ENCODE peak calls at places on chromosomes 13 and 19, in ten cellular contexts. One of them, this sample, is unnamed.

GRCh38 chr19:17420267-17420924 is 549 bp downstream of the MVB12A start:
- DNase-seq in neural crest cell: peak
- DNase-seq in fibroblast of pulmonary artery: no peak
- DNase-seq in lower lobe of right lung: peak
- DNase-seq in HCT116: no peak
- DNase-seq in psoas muscle: peak
- DNase-seq in neural progenitor cell: peak
- DNase-seq in astrocyte: no peak
- DNase-seq in choroid plexus epithelial cell: peak
- DNase-seq in body of pancreas: peak
- DNase-seq in this sample: peak

GRCh38 chr13:23322353-23323336 is 110.9 kb downstream of the SACS start:
- DNase-seq in neural crest cell: no peak
- DNase-seq in fibroblast of pulmonary artery: no peak
- DNase-seq in lower lobe of right lung: no peak
- DNase-seq in HCT116: no peak
- DNase-seq in psoas muscle: no peak
- DNase-seq in neural progenitor cell: no peak
- DNase-seq in astrocyte: no peak
- DNase-seq in choroid plexus epithelial cell: no peak
- DNase-seq in body of pancreas: no peak
- DNase-seq in this sample: no peak

GRCh38 chr13:109383683-109384082 is 402.7 kb downstream of the IRS2 start:
- DNase-seq in neural crest cell: no peak
- DNase-seq in fibroblast of pulmonary artery: peak
- DNase-seq in lower lobe of right lung: no peak
- DNase-seq in HCT116: no peak
- DNase-seq in psoas muscle: no peak
- DNase-seq in neural progenitor cell: no peak
- DNase-seq in astrocyte: peak
- DNase-seq in choroid plexus epithelial cell: peak
- DNase-seq in body of pancreas: no peak
- DNase-seq in this sample: peak

GRCh38 chr13:101829484-101829883 is 377.0 kb downstream of the ITGBL1 start:
- DNase-seq in neural crest cell: no peak
- DNase-seq in fibroblast of pulmonary artery: no peak
- DNase-seq in lower lobe of right lung: no peak
- DNase-seq in HCT116: no peak
- DNase-seq in psoas muscle: no peak
- DNase-seq in neural progenitor cell: no peak
- DNase-seq in astrocyte: no peak
- DNase-seq in choroid plexus epithelial cell: peak
- DNase-seq in body of pancreas: no peak
- DNase-seq in this sample: no peak

GRCh38 chr19:35220315-35220921 is 8.1 kb downstream of the FAM187B start:
- DNase-seq in neural crest cell: no peak
- DNase-seq in fibroblast of pulmonary artery: peak
- DNase-seq in lower lobe of right lung: no peak
- DNase-seq in HCT116: no peak
- DNase-seq in psoas muscle: no peak
- DNase-seq in neural progenitor cell: no peak
- DNase-seq in astrocyte: no peak
- DNase-seq in choroid plexus epithelial cell: no peak
- DNase-seq in body of pancreas: no peak
- DNase-seq in this sample: no peak

GRCh38 chr13:84096221-84096620 is 213.9 kb upstream of the SLITRK1 start:
- DNase-seq in neural crest cell: no peak
- DNase-seq in fibroblast of pulmonary artery: peak
- DNase-seq in lower lobe of right lung: no peak
- DNase-seq in HCT116: no peak
- DNase-seq in psoas muscle: no peak
- DNase-seq in neural progenitor cell: no peak
- DNase-seq in astrocyte: peak
- DNase-seq in choroid plexus epithelial cell: peak
- DNase-seq in body of pancreas: no peak
- DNase-seq in this sample: peak

GRCh38 chr19:33052352-33052972 is 12.2 kb downstream of the RHPN2 start:
- DNase-seq in neural crest cell: no peak
- DNase-seq in fibroblast of pulmonary artery: peak
- DNase-seq in lower lobe of right lung: no peak
- DNase-seq in HCT116: no peak
- DNase-seq in psoas muscle: no peak
- DNase-seq in neural progenitor cell: no peak
- DNase-seq in astrocyte: peak
- DNase-seq in choroid plexus epithelial cell: peak
- DNase-seq in body of pancreas: peak
- DNase-seq in this sample: peak

GRCh38 chr13:111046590-111047141 is 68.4 kb upstream of the ARHGEF7 start:
- DNase-seq in neural crest cell: no peak
- DNase-seq in fibroblast of pulmonary artery: peak
- DNase-seq in lower lobe of right lung: no peak
- DNase-seq in HCT116: no peak
- DNase-seq in psoas muscle: peak
- DNase-seq in neural progenitor cell: no peak
- DNase-seq in astrocyte: no peak
- DNase-seq in choroid plexus epithelial cell: peak
- DNase-seq in body of pancreas: no peak
- DNase-seq in this sample: no peak

GRCh38 chr13:28843594-28843993 is 23.5 kb downstream of the MTUS2 start:
- DNase-seq in neural crest cell: no peak
- DNase-seq in fibroblast of pulmonary artery: no peak
- DNase-seq in lower lobe of right lung: no peak
- DNase-seq in HCT116: no peak
- DNase-seq in psoas muscle: no peak
- DNase-seq in neural progenitor cell: no peak
- DNase-seq in astrocyte: no peak
- DNase-seq in choroid plexus epithelial cell: no peak
- DNase-seq in body of pancreas: no peak
- DNase-seq in this sample: no peak

GRCh38 chr13:109779074-109779473 is 7.3 kb downstream of the IRS2 start:
- DNase-seq in neural crest cell: no peak
- DNase-seq in fibroblast of pulmonary artery: no peak
- DNase-seq in lower lobe of right lung: no peak
- DNase-seq in HCT116: no peak
- DNase-seq in psoas muscle: no peak
- DNase-seq in neural progenitor cell: no peak
- DNase-seq in astrocyte: no peak
- DNase-seq in choroid plexus epithelial cell: no peak
- DNase-seq in body of pancreas: no peak
- DNase-seq in this sample: no peak

GRCh38 chr19:30214651-30215051 is 157.5 kb upstream of the ZNF536 start:
- DNase-seq in neural crest cell: no peak
- DNase-seq in fibroblast of pulmonary artery: no peak
- DNase-seq in lower lobe of right lung: no peak
- DNase-seq in HCT116: no peak
- DNase-seq in psoas muscle: no peak
- DNase-seq in neural progenitor cell: no peak
- DNase-seq in astrocyte: no peak
- DNase-seq in choroid plexus epithelial cell: no peak
- DNase-seq in body of pancreas: no peak
- DNase-seq in this sample: no peak

GRCh38 chr13:45295536-45295935 is 45.4 kb downstream of the TPT1 start:
- DNase-seq in neural crest cell: no peak
- DNase-seq in fibroblast of pulmonary artery: no peak
- DNase-seq in lower lobe of right lung: no peak
- DNase-seq in HCT116: no peak
- DNase-seq in psoas muscle: no peak
- DNase-seq in neural progenitor cell: no peak
- DNase-seq in astrocyte: no peak
- DNase-seq in choroid plexus epithelial cell: peak
- DNase-seq in body of pancreas: peak
- DNase-seq in this sample: no peak

GRCh38 chr13:101739382-101740178 is 287.1 kb downstream of the ITGBL1 start:
- DNase-seq in neural crest cell: no peak
- DNase-seq in fibroblast of pulmonary artery: no peak
- DNase-seq in lower lobe of right lung: no peak
- DNase-seq in HCT116: no peak
- DNase-seq in psoas muscle: no peak
- DNase-seq in neural progenitor cell: no peak
- DNase-seq in astrocyte: no peak
- DNase-seq in choroid plexus epithelial cell: no peak
- DNase-seq in body of pancreas: peak
- DNase-seq in this sample: no peak

GRCh38 chr13:75050419-75051066 is 431.4 kb downstream of the TBC1D4 start:
- DNase-seq in neural crest cell: no peak
- DNase-seq in fibroblast of pulmonary artery: peak
- DNase-seq in lower lobe of right lung: no peak
- DNase-seq in HCT116: no peak
- DNase-seq in psoas muscle: no peak
- DNase-seq in neural progenitor cell: no peak
- DNase-seq in astrocyte: peak
- DNase-seq in choroid plexus epithelial cell: peak
- DNase-seq in body of pancreas: no peak
- DNase-seq in this sample: no peak

GRCh38 chr19:1271528-1272422 is 2.6 kb downstream of the CIRBP start:
- DNase-seq in neural crest cell: no peak
- DNase-seq in fibroblast of pulmonary artery: no peak
- DNase-seq in lower lobe of right lung: peak
- DNase-seq in HCT116: no peak
- DNase-seq in psoas muscle: peak
- DNase-seq in neural progenitor cell: no peak
- DNase-seq in astrocyte: no peak
- DNase-seq in choroid plexus epithelial cell: no peak
- DNase-seq in body of pancreas: no peak
- DNase-seq in this sample: no peak

GRCh38 chr13:81658598-81659370 is 1317.9 kb upstream of the SPRY2 start:
- DNase-seq in neural crest cell: no peak
- DNase-seq in fibroblast of pulmonary artery: no peak
- DNase-seq in lower lobe of right lung: no peak
- DNase-seq in HCT116: no peak
- DNase-seq in psoas muscle: no peak
- DNase-seq in neural progenitor cell: no peak
- DNase-seq in astrocyte: no peak
- DNase-seq in choroid plexus epithelial cell: no peak
- DNase-seq in body of pancreas: no peak
- DNase-seq in this sample: no peak
- TF ChIP-seq CTCF in neural crest cell: no peak
- TF ChIP-seq CTCF in fibroblast of pulmonary artery: no peak
- TF ChIP-seq CTCF in lower lobe of right lung: no peak
- TF ChIP-seq CTCF in HCT116: no peak
- TF ChIP-seq CTCF in psoas muscle: no peak
- TF ChIP-seq CTCF in neural progenitor cell: no peak
- TF ChIP-seq CTCF in astrocyte: no peak
- TF ChIP-seq CTCF in choroid plexus epithelial cell: no peak
- TF ChIP-seq CTCF in body of pancreas: no peak
- TF ChIP-seq CTCF in this sample: no peak

GRCh38 chr13:85864963-85865530 is 65.8 kb upstream of the SLITRK6 start:
- DNase-seq in neural crest cell: no peak
- DNase-seq in fibroblast of pulmonary artery: peak
- DNase-seq in lower lobe of right lung: no peak
- DNase-seq in HCT116: peak
- DNase-seq in psoas muscle: no peak
- DNase-seq in neural progenitor cell: peak
- DNase-seq in astrocyte: peak
- DNase-seq in choroid plexus epithelial cell: peak
- DNase-seq in body of pancreas: no peak
- DNase-seq in this sample: peak
- TF ChIP-seq CTCF in neural crest cell: peak
- TF ChIP-seq CTCF in fibroblast of pulmonary artery: peak
- TF ChIP-seq CTCF in lower lobe of right lung: no peak
- TF ChIP-seq CTCF in HCT116: peak
- TF ChIP-seq CTCF in psoas muscle: no peak
- TF ChIP-seq CTCF in neural progenitor cell: peak
- TF ChIP-seq CTCF in astrocyte: peak
- TF ChIP-seq CTCF in choroid plexus epithelial cell: peak
- TF ChIP-seq CTCF in body of pancreas: no peak
- TF ChIP-seq CTCF in this sample: peak

GRCh38 chr13:98349731-98350305 is 172.7 kb upstream of the RNF113B start:
- DNase-seq in neural crest cell: no peak
- DNase-seq in fibroblast of pulmonary artery: no peak
- DNase-seq in lower lobe of right lung: no peak
- DNase-seq in HCT116: no peak
- DNase-seq in psoas muscle: no peak
- DNase-seq in neural progenitor cell: peak
- DNase-seq in astrocyte: no peak
- DNase-seq in choroid plexus epithelial cell: peak
- DNase-seq in body of pancreas: peak
- DNase-seq in this sample: no peak
- TF ChIP-seq CTCF in neural crest cell: peak
- TF ChIP-seq CTCF in fibroblast of pulmonary artery: peak
- TF ChIP-seq CTCF in lower lobe of right lung: peak
- TF ChIP-seq CTCF in HCT116: peak
- TF ChIP-seq CTCF in psoas muscle: peak
- TF ChIP-seq CTCF in neural progenitor cell: peak
- TF ChIP-seq CTCF in astrocyte: no peak
- TF ChIP-seq CTCF in choroid plexus epithelial cell: peak
- TF ChIP-seq CTCF in body of pancreas: no peak
- TF ChIP-seq CTCF in this sample: no peak

DNA sequence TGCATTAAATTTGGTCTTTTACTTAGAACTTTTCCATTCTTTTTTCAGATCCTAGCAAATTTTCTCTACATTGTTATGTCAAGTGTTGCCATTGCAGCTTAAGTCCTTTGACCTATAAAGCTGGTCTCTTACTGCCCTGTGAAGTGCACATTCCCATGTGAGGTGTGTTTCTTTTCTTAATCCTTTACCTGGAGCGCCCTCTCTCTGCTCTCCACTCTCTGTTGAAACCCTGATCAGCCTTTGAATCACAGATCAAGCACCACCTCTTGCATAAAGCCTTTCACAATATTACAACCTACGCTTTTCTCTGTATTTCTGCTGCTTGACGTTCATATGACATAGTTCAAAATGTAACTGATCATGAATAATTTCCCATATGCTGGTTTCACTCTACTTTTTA is 84.8 kb downstream of the PCDH17 start:
- DNase-seq in neural crest cell: no peak
- DNase-seq in fibroblast of pulmonary artery: no peak
- DNase-seq in lower lobe of right lung: no peak
- DNase-seq in HCT116: no peak
- DNase-seq in psoas muscle: no peak
- DNase-seq in neural progenitor cell: no peak
- DNase-seq in astrocyte: no peak
- DNase-seq in choroid plexus epithelial cell: no peak
- DNase-seq in body of pancreas: no peak
- DNase-seq in this sample: peak
- TF ChIP-seq CTCF in neural crest cell: no peak
- TF ChIP-seq CTCF in fibroblast of pulmonary artery: no peak
- TF ChIP-seq CTCF in lower lobe of right lung: peak
- TF ChIP-seq CTCF in HCT116: no peak
- TF ChIP-seq CTCF in psoas muscle: no peak
- TF ChIP-seq CTCF in neural progenitor cell: peak
- TF ChIP-seq CTCF in astrocyte: no peak
- TF ChIP-seq CTCF in choroid plexus epithelial cell: no peak
- TF ChIP-seq CTCF in body of pancreas: no peak
- TF ChIP-seq CTCF in this sample: no peak

This sample was measured in MCF 10A.